ENCODE peak calls at places on chromosomes 7 and 10, in six cellular contexts. Y, J, D, L, U and Z are unnamed samples. For H3K4me1 and H3K9me3, the result is how much of the 10 kb centered on the place peaks cover.

GRCh38 chr10:102419561-102420442 is 834 bp upstream of the FBXL15 start:
- DNase-seq in Y (no peak), J (peak), D (peak), L (peak), U (no peak), Z (peak)

GRCh38 chr7:142832452-142832851 is 22.4 kb upstream of the EPHB6 start:
- DNase-seq in Y (no peak), J (no peak), D (no peak), L (no peak), U (no peak), Z (no peak)

GRCh38 chr7:40000734-40001315 is 50.8 kb downstream of the CDK13 start:
- DNase-seq in Y (no peak), J (no peak), D (no peak), L (no peak), U (no peak), Z (no peak)

GRCh38 chr10:49649936-49650723 is 29.3 kb upstream of the C10orf53 start:
- DNase-seq in Y (no peak), J (no peak), D (no peak), L (no peak), U (no peak), Z (no peak)

GRCh38 chr7:29342761-29343160 is 148.2 kb downstream of the CHN2 start:
- DNase-seq in Y (no peak), J (no peak), D (no peak), L (no peak), U (no peak), Z (no peak)

GRCh38 chr7:47452295-47452694 is 129.6 kb downstream of the TNS3 start:
- DNase-seq in Y (no peak), J (no peak), D (no peak), L (no peak), U (no peak), Z (no peak)

GRCh38 chr10:71719042-71719441 is 536 bp downstream of the C10orf105 start:
- DNase-seq in Y (no peak), J (no peak), D (no peak), L (no peak), U (peak), Z (peak)

GRCh38 chr7:21767300-21767900 is 178.3 kb downstream of the CDCA7L start:
- DNase-seq in Y (no peak), J (no peak), D (peak), L (peak), U (no peak), Z (no peak)

GRCh38 chr10:14707441-14707840 is 67.3 kb downstream of the FAM107B start:
- DNase-seq in Y (no peak), J (no peak), D (no peak), L (no peak), U (no peak), Z (no peak)

GRCh38 chr7:123285076-123285700 is 85.4 kb upstream of the SLC13A1 start:
- DNase-seq in Y (no peak), J (no peak), D (no peak), L (no peak), U (no peak), Z (no peak)

GRCh38 chr7:99693427-99694200 is 13.8 kb upstream of the CYP3A5 start:
- DNase-seq in Y (no peak), J (no peak), D (peak), L (peak), U (no peak), Z (no peak)

GRCh38 chr7:122919643-122920181 is 33.5 kb upstream of the CADPS2 start:
- DNase-seq in Y (no peak), J (no peak), D (no peak), L (no peak), U (no peak), Z (no peak)

GRCh38 chr7:5082806-5083205 is 37.1 kb downstream of the RBAK start:
- DNase-seq in Y (no peak), J (no peak), D (no peak), L (no peak), U (no peak), Z (no peak)

GRCh38 chr7:94303736-94304135 is 91.0 kb upstream of the COL1A2 start:
- DNase-seq in Y (no peak), J (no peak), D (peak), L (peak), U (peak), Z (peak)

GRCh38 chr7:73999664-74000420 is 28.1 kb upstream of the ELN start:
- DNase-seq in Y (no peak), J (peak), D (no peak), L (no peak), U (peak), Z (peak)

GRCh38 chr10:4945706-4946348 is 17.4 kb upstream of the AKR1C1 start:
- DNase-seq in Y (no peak), J (no peak), D (no peak), L (no peak), U (no peak), Z (no peak)

GRCh38 chr10:75407716-75408511 is 6.3 kb upstream of the ZNF503 start:
- DNase-seq in Y (no peak), J (peak), D (no peak), L (peak), U (peak), Z (peak)

GRCh38 chr7:73721237-73721848 is 1.9 kb upstream of the STX1A start:
- DNase-seq in Y (no peak), J (peak), D (peak), L (no peak), U (no peak), Z (peak)

GRCh38 chr7:33792041-33792440 is 113.3 kb upstream of the BMPER start:
- DNase-seq in Y (no peak), J (no peak), D (no peak), L (no peak), U (no peak), Z (no peak)

GRCh38 chr10:102268333-102268999 is 23.1 kb downstream of the GBF1 start:
- DNase-seq in Y (no peak), J (no peak), D (no peak), L (no peak), U (no peak), Z (no peak)

GRCh38 chr10:269440-270074 is 134.3 kb downstream of the ZMYND11 start:
- DNase-seq in Y (no peak), J (no peak), D (no peak), L (no peak), U (no peak), Z (no peak)

GRCh38 chr7:85471312-85471711 is 284.5 kb upstream of the SEMA3D start:
- DNase-seq in Y (no peak), J (no peak), D (no peak), L (no peak), U (no peak), Z (no peak)

GRCh38 chr10:78215645-78216044 is 182.0 kb downstream of the RPS24 start:
- DNase-seq in Y (no peak), J (peak), D (no peak), L (peak), U (peak), Z (peak)

GRCh38 chr7:92698237-92698841 is 108.1 kb upstream of the FAM133B start:
- DNase-seq in Y (no peak), J (no peak), D (peak), L (peak), U (peak), Z (peak)

GRCh38 chr10:106175760-106176377 is 988.6 kb downstream of the SORCS1 start:
- DNase-seq in Y (no peak), J (no peak), D (peak), L (peak), U (no peak), Z (no peak)

GRCh38 chr7:66150471-66150870 is 35.8 kb downstream of the CRCP start:
- DNase-seq in Y (no peak), J (peak), D (no peak), L (no peak), U (peak), Z (peak)

DNA sequence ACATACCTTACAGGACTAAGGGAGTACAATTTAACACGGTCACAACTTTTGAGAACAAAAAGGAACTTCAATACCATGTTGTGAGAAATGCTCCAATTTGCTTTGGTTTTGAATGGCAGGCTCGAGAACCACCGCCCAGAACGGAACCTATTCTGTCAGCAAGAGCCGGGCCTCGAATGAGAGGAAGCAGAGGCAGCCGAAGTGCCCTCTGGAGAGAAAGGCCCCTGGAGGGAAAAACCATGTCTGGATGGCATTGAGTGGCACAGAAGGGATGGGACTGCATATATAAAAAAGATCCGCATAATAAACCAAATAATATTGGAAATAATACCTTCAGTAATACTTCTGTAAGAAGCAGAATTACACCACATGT is 85.6 kb downstream of the CHST15 start:
- DNase-seq in Y (no peak), J (no peak), D (no peak), L (no peak), U (no peak), Z (no peak)
- H3K4me1 ChIP-seq in Y (under half), J (under half), D (under half), L (under half), U (under half), Z (under half)

GRCh38 chr7:43694399-43694748 is 34.9 kb downstream of the COA1 start:
- DNase-seq in Y (no peak), J (no peak), D (peak), L (no peak), U (no peak), Z (no peak)
- H3K27ac ChIP-seq in Y (no peak), J (no peak), D (peak), L (no peak), U (no peak), Z (no peak)

GRCh38 chr7:114294036-114294435 is 120.6 kb upstream of the FOXP2 start:
- DNase-seq in Y (no peak), J (no peak), D (no peak), L (no peak), U (no peak), Z (no peak)
- H3K9me3 ChIP-seq in Y (under half), J (under half), D (under half), L (under half), U (under half), Z (under half)

GRCh38 chr7:126450269-126450671 is 802.5 kb downstream of the GRM8 start:
- DNase-seq in Y (no peak), J (no peak), D (no peak), L (no peak), U (no peak), Z (no peak)
- H3K4me1 ChIP-seq in Y (under half), J (under half), D (under half), L (under half), U (under half), Z (under half)

GRCh38 chr10:124332426-124332825 is 86.3 kb downstream of the OAT start:
- DNase-seq in Y (no peak), J (no peak), D (no peak), L (no peak), U (no peak), Z (no peak)

GRCh38 chr10:124325998-124326636 is 92.6 kb downstream of the OAT start:
- DNase-seq in Y (no peak), J (no peak), D (no peak), L (no peak), U (no peak), Z (peak)

GRCh38 chr10:124328514-124329220 is 90.1 kb downstream of the OAT start:
- DNase-seq in Y (no peak), J (no peak), D (no peak), L (no peak), U (no peak), Z (peak)

GRCh38 chr10:124329941-124330340 is 88.8 kb downstream of the OAT start:
- DNase-seq in Y (no peak), J (no peak), D (no peak), L (no peak), U (no peak), Z (no peak)

DNA sequence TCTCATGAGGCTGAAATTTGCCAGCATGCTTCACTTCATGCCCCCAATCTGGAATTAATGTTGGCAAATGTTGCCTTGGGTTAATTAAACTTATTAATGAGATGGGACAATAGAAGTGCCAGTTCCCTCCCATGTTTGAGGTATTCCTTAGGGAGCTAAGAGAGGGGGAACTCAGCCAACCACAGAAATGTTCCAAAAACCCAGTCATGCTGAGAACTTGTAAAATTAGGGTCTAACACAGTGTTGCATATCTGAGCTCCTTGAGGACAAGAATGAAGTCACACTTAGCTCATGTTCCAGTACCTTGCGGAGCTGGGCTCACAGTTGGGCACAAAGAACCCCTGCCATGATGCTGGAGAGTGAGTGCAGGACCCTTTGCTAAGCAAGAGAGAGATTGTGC is 89.4 kb downstream of the OAT start:
- DNase-seq in Y (no peak), J (no peak), D (no peak), L (no peak), U (no peak), Z (no peak)
- H3K27ac ChIP-seq in Y (no peak), J (no peak), D (no peak), L (no peak), U (no peak), Z (no peak)

GRCh38 chr10:129481641-129482040 is 14.6 kb downstream of the MGMT start:
- DNase-seq in Y (no peak), J (no peak), D (no peak), L (no peak), U (no peak), Z (no peak)
- H3K9me3 ChIP-seq in Y (under half), J (under half), D (under half), L (under half), U (under half), Z (under half)

GRCh38 chr10:28256776-28257175 is 46.1 kb downstream of the MPP7 start:
- DNase-seq in Y (no peak), J (no peak), D (no peak), L (no peak), U (no peak), Z (no peak)
- H3K4me1 ChIP-seq in Y (under half), J (under half), D (under half), L (under half), U (under half), Z (under half)

GRCh38 chr10:11231285-11231684 is 213.6 kb downstream of the CELF2 start:
- DNase-seq in Y (no peak), J (no peak), D (no peak), L (no peak), U (no peak), Z (no peak)

GRCh38 chr10:11230706-11231105 is 213.0 kb downstream of the CELF2 start:
- DNase-seq in Y (no peak), J (no peak), D (no peak), L (no peak), U (no peak), Z (no peak)

GRCh38 chr10:11229893-11230292 is 212.2 kb downstream of the CELF2 start:
- DNase-seq in Y (no peak), J (no peak), D (no peak), L (no peak), U (no peak), Z (no peak)

GRCh38 chr10:11234857-11235640 is 217.4 kb downstream of the CELF2 start:
- DNase-seq in Y (no peak), J (no peak), D (no peak), L (no peak), U (no peak), Z (no peak)

GRCh38 chr10:11232222-11232961 is 214.7 kb downstream of the CELF2 start:
- DNase-seq in Y (no peak), J (no peak), D (no peak), L (no peak), U (no peak), Z (no peak)
- H3K27ac ChIP-seq in Y (no peak), J (no peak), D (no peak), L (no peak), U (no peak), Z (no peak)

GRCh38 chr7:157754416-157754790 is 417.6 kb downstream of the DNAJB6 start:
- DNase-seq in Y (no peak), J (no peak), D (no peak), L (no peak), U (no peak), Z (peak)

GRCh38 chr7:157757776-157758467 is 421.1 kb downstream of the DNAJB6 start:
- DNase-seq in Y (no peak), J (no peak), D (no peak), L (no peak), U (no peak), Z (no peak)

GRCh38 chr7:157753713-157754415 is 417.1 kb downstream of the DNAJB6 start:
- DNase-seq in Y (no peak), J (no peak), D (no peak), L (no peak), U (no peak), Z (no peak)

GRCh38 chr7:157757211-157757610 is 420.4 kb downstream of the DNAJB6 start:
- DNase-seq in Y (no peak), J (no peak), D (no peak), L (no peak), U (no peak), Z (no peak)

GRCh38 chr7:157755741-157756140 is 418.9 kb downstream of the DNAJB6 start:
- DNase-seq in Y (no peak), J (no peak), D (no peak), L (no peak), U (no peak), Z (no peak)
- H3K9me3 ChIP-seq in Y (under half), J (under half), D (under half), L (under half), U (under half), Z (under half)